ENCODE peak calls at places on chromosomes 16 and 17, in six cellular contexts. Y is CD4-positive, alpha-beta memory T cell; P is tibial artery; W is prostate gland; Z is ovary; E is neuronal stem cell. L is an unnamed sample.
A peak's percentile ranks its signal among the peaks of the same experiment; 100 is the strongest.

GRCh38 chr17:67759355-67760171 is 41.8 kb downstream of the NOL11 start:
- DNase-seq in Y (no peak), P (no peak), W (no peak), Z (peak; percentile 36), E (no peak), L (no peak)

GRCh38 chr16:49504023-49504364 is 130.4 kb downstream of the C16orf78 start:
- DNase-seq in Y (no peak), P (no peak), W (no peak), Z (no peak), E (no peak), L (no peak)

GRCh38 chr17:29495011-29495410 is 71.8 kb downstream of the ABHD15 start:
- DNase-seq in Y (no peak), P (no peak), W (no peak), Z (no peak), E (no peak), L (no peak)

GRCh38 chr17:31394544-31394943 is 3.1 kb downstream of the RAB11FIP4 start:
- DNase-seq in Y (no peak), P (no peak), W (no peak), Z (peak; percentile 60), E (peak; percentile 72), L (no peak)

GRCh38 chr16:86884256-86884655 is 305.9 kb downstream of the FOXL1 start:
- DNase-seq in Y (no peak), P (no peak), W (no peak), Z (no peak), E (no peak), L (no peak)

GRCh38 chr17:43446773-43447172 is 37.0 kb upstream of the DHX8 start:
- DNase-seq in Y (no peak), P (no peak), W (no peak), Z (no peak), E (no peak), L (no peak)

GRCh38 chr16:49490321-49490705 is 116.7 kb downstream of the C16orf78 start:
- DNase-seq in Y (no peak), P (peak; percentile 4), W (no peak), Z (no peak), E (no peak), L (no peak)

GRCh38 chr16:52389045-52389444 is 157.9 kb downstream of the TOX3 start:
- DNase-seq in Y (no peak), P (no peak), W (no peak), Z (no peak), E (no peak), L (no peak)

GRCh38 chr16:69123894-69124293 is 8.5 kb downstream of the CHTF8 start:
- DNase-seq in Y (peak; percentile 72), P (peak; percentile 41), W (no peak), Z (peak; percentile 53), E (peak; percentile 57), L (no peak)

GRCh38 chr17:30549864-30550511 is 72.8 kb downstream of the GOSR1 start:
- DNase-seq in Y (no peak), P (no peak), W (no peak), Z (no peak), E (no peak), L (no peak)

GRCh38 chr16:74607310-74607966 is 524 bp upstream of the GLG1 start:
- DNase-seq in Y (no peak), P (no peak), W (no peak), Z (no peak), E (no peak), L (no peak)

GRCh38 chr17:30450125-30451027 is 26.8 kb upstream of the GOSR1 start:
- DNase-seq in Y (no peak), P (no peak), W (no peak), Z (no peak), E (no peak), L (no peak)

GRCh38 chr16:29898786-29899515 is 399 bp downstream of the SEZ6L2 start:
- DNase-seq in Y (no peak), P (no peak), W (no peak), Z (no peak), E (peak; percentile 33), L (no peak)

GRCh38 chr16:35754391-35755369 is 2295.3 kb downstream of the TP53TG3F start:
- DNase-seq in Y (no peak), P (no peak), W (no peak), Z (no peak), E (no peak), L (no peak)

GRCh38 chr16:87047221-87048037 is 269.8 kb downstream of the C16orf95 start:
- DNase-seq in Y (no peak), P (no peak), W (no peak), Z (no peak), E (no peak), L (no peak)

GRCh38 chr17:27651411-27652345 is 20.7 kb downstream of the LGALS9 start:
- DNase-seq in Y (peak; percentile 58), P (peak; percentile 50), W (peak; percentile 43), Z (peak; percentile 35), E (peak; percentile 47), L (peak; percentile 49)
- H3K27ac ChIP-seq in Y (no peak overlapping the region), P (no peak overlapping the region), W (no peak overlapping the region), Z (no peak overlapping the region), E (no peak overlapping the region), L (no peak overlapping the region)

GRCh38 chr17:39531252-39531651 is 70.0 kb downstream of the CDK12 start:
- DNase-seq in Y (no peak), P (no peak), W (no peak), Z (no peak), E (no peak), L (no peak)
- H3K27ac ChIP-seq in Y (no peak overlapping the region), P (no peak overlapping the region), W (no peak overlapping the region), Z (no peak overlapping the region), E (no peak overlapping the region), L (no peak overlapping the region)

GRCh38 chr17:7577327-7578199 is 1.9 kb upstream of the CD68 start:
- DNase-seq in Y (no peak), P (no peak), W (no peak), Z (no peak), E (no peak), L (no peak)

GRCh38 chr17:7575959-7576358 is 3.5 kb upstream of the CD68 start:
- DNase-seq in Y (no peak), P (no peak), W (no peak), Z (no peak), E (no peak), L (no peak)

GRCh38 chr17:7574176-7574953 is 5.1 kb upstream of the CD68 start:
- DNase-seq in Y (no peak), P (no peak), W (no peak), Z (no peak), E (no peak), L (no peak)

GRCh38 chr17:7575481-7575883 is 4.0 kb upstream of the CD68 start:
- DNase-seq in Y (no peak), P (no peak), W (no peak), Z (no peak), E (no peak), L (no peak)

GRCh38 chr17:7576432-7576937 is 3.0 kb upstream of the CD68 start:
- DNase-seq in Y (no peak), P (no peak), W (no peak), Z (no peak), E (no peak), L (no peak)
- H3K27ac ChIP-seq in Y (no peak overlapping the region), P (no peak overlapping the region), W (no peak overlapping the region), Z (no peak overlapping the region), E (no peak overlapping the region), L (no peak overlapping the region)

DNA sequence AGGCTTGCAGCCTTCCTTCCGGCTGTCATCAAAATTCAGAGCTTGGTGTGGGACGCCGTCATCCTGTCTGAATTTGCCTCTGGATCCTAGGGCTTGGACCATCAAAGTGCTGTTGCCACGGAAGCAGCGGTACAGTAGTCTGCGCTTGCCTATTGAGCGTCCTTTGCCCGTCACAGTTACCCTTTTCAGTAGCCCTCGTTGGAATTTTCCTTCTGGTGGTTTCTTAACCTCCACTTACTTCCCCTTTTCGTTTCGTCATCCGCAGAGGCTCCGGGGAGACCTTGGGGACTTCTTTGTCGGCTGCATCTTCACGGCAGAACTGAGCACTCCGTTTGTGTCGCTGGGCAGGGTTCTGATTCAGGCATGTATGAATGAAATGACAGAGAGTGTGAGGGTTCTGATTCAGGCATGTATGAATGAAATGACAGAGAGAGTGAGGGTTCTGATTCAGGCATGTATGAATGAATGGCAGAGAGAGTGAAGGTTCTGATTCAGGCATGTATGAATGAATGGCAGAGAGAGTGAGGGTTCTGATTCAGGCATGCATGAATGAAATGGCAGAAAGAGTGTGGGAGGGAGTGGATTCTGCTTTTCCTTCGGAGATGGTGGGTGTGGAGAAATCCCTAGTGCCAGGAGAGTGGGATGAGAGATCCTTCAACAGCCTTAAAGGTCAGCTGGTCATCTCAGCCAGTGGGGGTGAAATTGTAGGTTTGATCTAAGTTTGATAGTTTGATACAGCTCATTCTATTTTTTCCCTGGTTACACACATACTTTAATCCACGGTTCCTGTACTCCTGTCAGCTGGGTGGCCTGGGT is 8.1 kb downstream of the TLCD3A start:
- DNase-seq in Y (no peak), P (no peak), W (no peak), Z (no peak), E (no peak), L (no peak)
- H3K27ac ChIP-seq in Y (no peak overlapping the region), P (no peak overlapping the region), W (no peak overlapping the region), Z (no peak overlapping the region), E (no peak overlapping the region), L (no peak overlapping the region)

GRCh38 chr16:70523013-70523620 is at the start of gene COG4:
- DNase-seq in Y (peak; percentile 90), P (peak; percentile 85), W (peak; percentile 77), Z (peak; percentile 82), E (peak; percentile 83), L (peak; percentile 84)

GRCh38 chr16:70523621-70524405 is at the start of gene SF3B3:
- DNase-seq in Y (peak; percentile 86), P (peak; percentile 57), W (peak; percentile 63), Z (peak; percentile 67), E (peak; percentile 71), L (peak; percentile 45)

GRCh38 chr16:70526403-70526802 is 2.8 kb downstream of the SF3B3 start:
- DNase-seq in Y (no peak), P (no peak), W (no peak), Z (no peak), E (no peak), L (no peak)

GRCh38 chr16:70520612-70521297 is 2.6 kb downstream of the COG4 start:
- DNase-seq in Y (peak; percentile 40), P (no peak), W (no peak), Z (no peak), E (no peak), L (no peak)

DNA sequence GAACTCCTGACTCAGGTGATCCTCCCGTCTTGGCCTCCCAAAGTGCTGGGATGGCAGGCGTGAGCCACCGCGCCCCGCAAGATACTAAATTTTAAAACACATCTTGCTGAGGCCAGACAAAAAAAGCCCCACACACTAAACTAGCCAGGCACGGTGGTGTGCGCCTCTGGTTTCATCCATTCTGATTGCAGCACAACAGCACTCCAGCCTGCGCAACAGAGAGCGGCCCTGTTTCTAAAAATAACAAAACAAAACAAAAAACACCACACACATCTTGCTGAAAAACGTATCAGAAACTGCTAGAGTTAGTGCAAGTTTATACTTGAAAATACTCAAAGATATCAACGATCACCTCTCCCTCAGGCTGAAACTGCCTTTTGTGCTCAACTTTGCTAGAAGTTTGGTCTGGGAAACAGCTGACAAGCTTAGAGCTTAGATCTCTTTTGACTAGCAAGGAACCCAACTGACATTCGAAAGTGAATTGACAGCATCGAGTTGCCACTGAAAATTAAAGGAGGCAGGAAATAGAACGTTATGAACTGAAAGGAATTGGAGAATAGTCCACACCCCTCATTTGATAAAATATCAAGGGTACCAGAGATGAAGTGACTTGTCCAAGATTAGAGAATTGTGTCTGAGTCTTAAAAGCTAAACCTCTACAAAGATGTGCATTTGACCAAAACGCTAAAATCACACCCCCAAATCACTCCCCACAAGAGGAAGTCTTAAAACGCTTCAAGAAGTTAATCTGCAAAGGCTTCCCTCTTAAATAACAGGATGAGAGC is 946 bp downstream of the COG4 start:
- DNase-seq in Y (peak; percentile 11), P (no peak), W (no peak), Z (no peak), E (no peak), L (no peak)
- H3K27ac ChIP-seq in Y (peak overlapping the region; percentile 86), P (no peak overlapping the region), W (peak overlapping the region; percentile 89), Z (no peak overlapping the region), E (no peak overlapping the region), L (no peak overlapping the region)

L was measured in substantia nigra.